ENCODE peak calls at places on chromosomes 7 and 10, in four cellular contexts. K is A172, Z is progenitor cell of endocrine pancreas, M is KBM-7. B is an unnamed sample.

GRCh38 chr7:148911626-148912025 is 27.5 kb upstream of the EZH2 start:
- DNase-seq in K (no peak), Z (no peak), M (no peak), B (peak)

GRCh38 chr7:117219485-117219884 is 103.4 kb downstream of the WNT2 start:
- DNase-seq in K (no peak), Z (no peak), M (no peak), B (no peak)

GRCh38 chr7:123916240-123916724 is 8.8 kb upstream of the SPAM1 start:
- DNase-seq in K (peak), Z (no peak), M (peak), B (peak)

GRCh38 chr10:74871595-74872382 is 45.4 kb downstream of the KAT6B start:
- DNase-seq in K (no peak), Z (no peak), M (no peak), B (peak)

GRCh38 chr7:44959433-44959951 is 19.3 kb downstream of the MYO1G start:
- DNase-seq in K (peak), Z (no peak), M (peak), B (no peak)

GRCh38 chr7:128404143-128404681 is 5.6 kb downstream of the IMPDH1 start:
- DNase-seq in K (no peak), Z (no peak), M (no peak), B (no peak)

GRCh38 chr10:117175901-117176534 is 21.3 kb upstream of the KCNK18 start:
- DNase-seq in K (peak), Z (peak), M (peak), B (peak)

GRCh38 chr7:15648461-15648961 is 38.0 kb downstream of the MEOX2 start:
- DNase-seq in K (peak), Z (no peak), M (no peak), B (no peak)

GRCh38 chr10:18140149-18140956 is at the start of gene CACNB2:
- DNase-seq in K (no peak), Z (peak), M (no peak), B (peak)